ENCODE peak calls at places on chromosomes 2 and 18, in ten cellular contexts. L is GM06990, F is heart left ventricle, T is left lung, X is endodermal cell, K is fibroblast of the aortic adventitia, P is fibroblast of pulmonary artery, J is retinal pigment epithelial cell, W is fibroblast of mammary gland, N is HL-60. D is an unnamed sample.

GRCh38 chr18:46320928-46321855 is 217.0 kb downstream of the HAUS1 start:
- DNase-seq in L (no peak), F (no peak), T (no peak), X (no peak), K (peak), P (peak), J (peak), W (peak), N (no peak), D (no peak)

GRCh38 chr18:9803698-9804516 is 81.9 kb upstream of the TXNDC2 start:
- DNase-seq in L (no peak), F (peak), T (no peak), X (peak), K (no peak), P (no peak), J (no peak), W (no peak), N (peak), D (no peak)

GRCh38 chr2:204152616-204153015 is 216.1 kb downstream of the ICOS start:
- DNase-seq in L (no peak), F (no peak), T (no peak), X (no peak), K (no peak), P (no peak), J (peak), W (no peak), N (no peak), D (no peak)

GRCh38 chr2:70777450-70777849 is 9.4 kb upstream of the ADD2 start:
- DNase-seq in L (no peak), F (no peak), T (no peak), X (no peak), K (peak), P (no peak), J (no peak), W (peak), N (no peak), D (no peak)

GRCh38 chr2:15178946-15179345 is 382.2 kb downstream of the NBAS start:
- DNase-seq in L (no peak), F (no peak), T (no peak), X (no peak), K (no peak), P (no peak), J (no peak), W (no peak), N (no peak), D (no peak)

GRCh38 chr2:9897331-9897737 is 54.1 kb downstream of the TAF1B start:
- DNase-seq in L (peak), F (peak), T (no peak), X (no peak), K (peak), P (peak), J (peak), W (peak), N (peak), D (peak)

GRCh38 chr2:30232801-30233130 is 1.4 kb downstream of the LBH start:
- DNase-seq in L (no peak), F (no peak), T (no peak), X (no peak), K (peak), P (peak), J (no peak), W (no peak), N (peak), D (no peak)

GRCh38 chr2:40434638-40435296 is 17.1 kb downstream of the SLC8A1 start:
- DNase-seq in L (no peak), F (no peak), T (no peak), X (no peak), K (peak), P (peak), J (peak), W (peak), N (no peak), D (no peak)

GRCh38 chr2:43459455-43459854 is 136.4 kb downstream of the THADA start:
- DNase-seq in L (no peak), F (no peak), T (no peak), X (no peak), K (peak), P (peak), J (no peak), W (peak), N (no peak), D (peak)

GRCh38 chr2:28276076-28276618 is 116.5 kb upstream of the FOSL2 start:
- DNase-seq in L (peak), F (no peak), T (no peak), X (no peak), K (peak), P (peak), J (peak), W (peak), N (no peak), D (peak)

GRCh38 chr18:30754846-30755245 is 287.7 kb downstream of the DSC3 start:
- DNase-seq in L (no peak), F (no peak), T (no peak), X (no peak), K (no peak), P (no peak), J (no peak), W (no peak), N (no peak), D (no peak)

GRCh38 chr2:85785027-85785822 is 31.4 kb downstream of the ATOH8 start:
- DNase-seq in L (no peak), F (no peak), T (no peak), X (no peak), K (peak), P (peak), J (peak), W (peak), N (no peak), D (no peak)

GRCh38 chr2:189149981-189150380 is 29.6 kb downstream of the COL5A2 start:
- DNase-seq in L (no peak), F (no peak), T (no peak), X (no peak), K (peak), P (peak), J (peak), W (peak), N (no peak), D (no peak)

GRCh38 chr2:105438104-105438929 is 39.5 kb upstream of the FHL2 start:
- DNase-seq in L (no peak), F (peak), T (no peak), X (no peak), K (peak), P (peak), J (no peak), W (no peak), N (no peak), D (no peak)

GRCh38 chr2:207786956-207787516 is 17.3 kb upstream of the FZD5 start:
- DNase-seq in L (no peak), F (no peak), T (no peak), X (no peak), K (no peak), P (no peak), J (no peak), W (no peak), N (peak), D (no peak)

GRCh38 chr18:21391074-21391673 is 149.1 kb downstream of the GREB1L start:
- DNase-seq in L (peak), F (no peak), T (no peak), X (no peak), K (peak), P (peak), J (peak), W (peak), N (no peak), D (peak)

GRCh38 chr2:128646691-128647090 is 328.0 kb upstream of the HS6ST1 start:
- DNase-seq in L (no peak), F (no peak), T (no peak), X (no peak), K (no peak), P (no peak), J (no peak), W (no peak), N (no peak), D (no peak)

GRCh38 chr2:182852090-182852489 is 14.3 kb downstream of the FRZB start:
- DNase-seq in L (no peak), F (no peak), T (no peak), X (no peak), K (no peak), P (no peak), J (no peak), W (peak), N (no peak), D (no peak)

DNA sequence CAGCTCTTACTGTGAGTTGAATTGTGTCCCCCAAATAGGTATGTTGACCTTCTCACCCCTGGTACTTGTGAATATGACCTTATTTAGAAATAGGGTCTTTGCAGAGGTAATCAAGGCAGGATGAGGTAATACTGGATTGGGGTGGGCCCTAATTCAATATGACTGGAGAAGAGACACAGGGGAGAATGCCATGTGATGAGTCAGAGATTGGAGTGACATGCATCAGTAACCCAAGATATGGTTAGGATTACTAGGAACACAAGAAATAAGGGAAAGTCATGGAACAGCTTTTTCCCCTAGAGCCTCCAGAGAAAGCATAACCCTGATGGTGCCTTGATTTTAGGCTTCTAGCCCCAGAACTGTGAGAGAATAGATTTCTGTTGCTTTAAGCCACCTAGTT is 37.0 kb upstream of the ATP5MC3 start:
- DNase-seq in L (no peak), F (no peak), T (no peak), X (no peak), K (no peak), P (no peak), J (no peak), W (no peak), N (no peak), D (no peak)
- TF ChIP-seq CTCF in L (no peak), F (no peak), T (no peak), X (no peak), K (no peak), P (no peak), J (no peak), W (no peak), N (no peak), D (no peak)

DNA sequence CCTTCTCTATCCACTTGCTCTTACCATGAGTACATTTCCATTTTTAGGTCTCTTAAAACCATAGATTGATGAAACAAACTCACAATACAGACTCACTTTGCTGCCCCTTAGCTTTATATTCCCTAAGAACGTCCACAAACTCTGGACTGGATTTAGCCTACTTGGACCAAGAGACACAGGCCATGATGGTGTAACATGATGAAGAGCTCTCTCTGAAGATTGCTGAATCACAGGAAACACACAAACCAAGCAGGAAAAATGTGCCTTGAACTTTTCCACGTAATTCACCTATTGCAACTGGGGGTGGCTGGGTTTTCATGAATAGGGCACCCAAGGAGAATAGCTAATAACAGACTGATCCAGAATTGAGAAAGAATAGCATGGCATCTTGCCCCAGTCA is 201.7 kb upstream of the RBBP8 start:
- DNase-seq in L (no peak), F (no peak), T (no peak), X (no peak), K (no peak), P (no peak), J (no peak), W (no peak), N (no peak), D (no peak)
- H3K4me3 ChIP-seq in L (no peak), F (no peak), T (no peak), X (no peak), K (no peak), P (no peak), J (no peak), W (no peak), N (no peak), D (no peak)

DNA sequence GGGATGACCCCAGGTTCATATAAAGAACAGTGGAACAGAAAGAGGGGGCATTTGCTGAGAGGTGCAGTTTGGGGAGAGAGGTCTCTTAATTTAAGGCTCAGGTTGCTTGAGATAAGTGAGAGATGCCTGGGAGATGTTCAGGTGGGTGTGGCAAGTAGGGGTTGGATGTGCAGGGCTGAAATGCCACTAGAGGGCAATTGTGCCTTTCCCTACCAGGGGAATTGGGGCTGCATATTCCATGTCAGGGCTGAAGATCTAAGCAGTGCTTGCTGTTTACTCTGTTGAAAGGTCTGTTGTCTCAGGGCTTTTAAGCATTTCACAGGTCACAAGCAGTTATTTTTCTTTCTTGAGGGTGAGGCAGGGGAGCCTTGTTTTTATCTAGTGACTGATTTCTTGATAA is 7.8 kb downstream of the CCDC85A start:
- DNase-seq in L (no peak), F (peak), T (no peak), X (peak), K (peak), P (peak), J (no peak), W (peak), N (no peak), D (peak)
- TF ChIP-seq CTCF in L (peak), F (peak), T (peak), X (peak), K (peak), P (peak), J (peak), W (peak), N (no peak), D (peak)

GRCh38 chr18:501406-501714 is 859 bp upstream of the COLEC12 start:
- DNase-seq in L (no peak), F (no peak), T (no peak), X (no peak), K (no peak), P (no peak), J (no peak), W (no peak), N (no peak), D (no peak)
- H3K4me3 ChIP-seq in L (no peak), F (peak), T (peak), X (peak), K (no peak), P (no peak), J (no peak), W (no peak), N (no peak), D (no peak)

GRCh38 chr2:227058888-227059399 is 105.1 kb downstream of the COL4A4 start:
- DNase-seq in L (no peak), F (no peak), T (no peak), X (no peak), K (no peak), P (no peak), J (no peak), W (no peak), N (no peak), D (no peak)
- TF ChIP-seq CTCF in L (no peak), F (no peak), T (no peak), X (no peak), K (no peak), P (no peak), J (no peak), W (no peak), N (no peak), D (no peak)

DNA sequence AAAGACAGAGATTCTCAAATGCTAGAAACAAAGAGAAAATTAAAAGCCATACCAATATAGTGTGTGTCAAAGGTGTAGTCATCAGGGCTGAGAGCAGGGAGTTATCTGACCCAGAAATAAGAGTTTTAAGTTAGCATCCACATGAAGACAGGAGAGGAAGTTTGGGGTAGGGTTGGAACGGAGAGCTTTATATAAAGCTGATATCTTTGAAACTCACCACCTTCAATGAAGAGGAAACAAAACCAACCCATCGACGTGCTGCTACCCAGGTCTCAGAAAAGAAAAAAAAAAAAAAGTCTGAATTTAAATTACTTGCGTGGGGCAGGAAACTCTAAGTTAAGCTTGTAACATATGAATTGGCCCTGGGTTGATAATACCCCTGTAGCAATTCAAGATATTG is 42.4 kb downstream of the ARL4C start:
- DNase-seq in L (no peak), F (no peak), T (no peak), X (no peak), K (no peak), P (no peak), J (no peak), W (no peak), N (no peak), D (peak)
- H3K4me3 ChIP-seq in L (no peak), F (peak), T (no peak), X (no peak), K (no peak), P (no peak), J (no peak), W (no peak), N (no peak), D (no peak)

GRCh38 chr2:171957061-171957460 is 34.8 kb downstream of the HAT1 start:
- DNase-seq in L (no peak), F (no peak), T (no peak), X (no peak), K (peak), P (peak), J (no peak), W (peak), N (peak), D (no peak)
- TF ChIP-seq CTCF in L (peak), F (no peak), T (no peak), X (peak), K (peak), P (no peak), J (peak), W (peak), N (no peak), D (no peak)

GRCh38 chr2:73069041-73069854 is 2.3 kb downstream of the SFXN5 start:
- DNase-seq in L (no peak), F (no peak), T (no peak), X (peak), K (peak), P (no peak), J (no peak), W (no peak), N (peak), D (no peak)
- H3K4me3 ChIP-seq in L (no peak), F (peak), T (no peak), X (peak), K (peak), P (peak), J (peak), W (peak), N (peak), D (no peak)

GRCh38 chr2:236167297-236168109 is 683 bp downstream of the GBX2 start:
- DNase-seq in L (no peak), F (peak), T (no peak), X (peak), K (no peak), P (peak), J (no peak), W (peak), N (no peak), D (no peak)
- TF ChIP-seq CTCF in L (no peak), F (no peak), T (no peak), X (peak), K (no peak), P (no peak), J (peak), W (no peak), N (no peak), D (no peak)

GRCh38 chr18:12963069-12963468 is 15.3 kb downstream of the SEH1L start:
- DNase-seq in L (no peak), F (no peak), T (no peak), X (no peak), K (no peak), P (no peak), J (no peak), W (no peak), N (no peak), D (no peak)

GRCh38 chr18:12960846-12961397 is 13.1 kb downstream of the SEH1L start:
- DNase-seq in L (no peak), F (no peak), T (no peak), X (no peak), K (no peak), P (no peak), J (no peak), W (no peak), N (no peak), D (no peak)

GRCh38 chr18:12958478-12958877 is 10.7 kb downstream of the SEH1L start:
- DNase-seq in L (no peak), F (no peak), T (no peak), X (no peak), K (no peak), P (no peak), J (no peak), W (no peak), N (no peak), D (no peak)

DNA sequence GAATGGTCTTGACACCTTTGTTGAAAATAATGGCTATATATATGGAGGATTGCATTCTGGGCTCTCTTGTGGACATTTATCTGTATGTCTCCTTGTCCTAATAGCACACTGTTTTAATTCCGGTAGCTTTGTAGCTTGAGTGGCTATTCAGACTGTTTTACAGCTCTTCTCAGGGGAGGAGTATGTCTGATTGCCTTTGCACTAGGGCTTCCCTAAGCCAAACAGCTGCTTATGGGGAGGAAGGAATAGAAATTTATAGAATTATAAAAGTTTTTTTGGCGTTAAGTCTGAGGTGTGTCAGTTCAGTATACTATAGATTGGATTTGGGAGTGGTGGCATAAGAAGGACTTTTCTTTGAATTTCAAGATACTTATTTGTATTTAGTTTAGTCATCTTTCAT is 12.6 kb downstream of the SEH1L start:
- DNase-seq in L (no peak), F (no peak), T (no peak), X (no peak), K (no peak), P (no peak), J (no peak), W (no peak), N (no peak), D (no peak)
- H3K4me3 ChIP-seq in L (no peak), F (no peak), T (no peak), X (no peak), K (no peak), P (no peak), J (no peak), W (no peak), N (no peak), D (no peak)